ENCODE peak calls at places on chromosomes 12 and 14, in seven cellular contexts. S, T, G, K, B, M and I are unnamed samples. For H4K20me1 and H3K4me1, the result is how much of the 10 kb centered on the place peaks cover.

GRCh38 chr12:19873146-19873545 is 433.9 kb downstream of the AEBP2 start:
- DNase-seq in S (no peak), T (no peak), G (no peak), K (peak), B (no peak), M (no peak), I (no peak)

GRCh38 chr14:83257466-83258439 is 1724.1 kb upstream of the SEL1L start:
- DNase-seq in S (no peak), T (no peak), G (no peak), K (no peak), B (no peak), M (no peak), I (no peak)

GRCh38 chr12:57210926-57211700 is 5.5 kb upstream of the NXPH4 start:
- DNase-seq in S (no peak), T (no peak), G (peak), K (no peak), B (no peak), M (no peak), I (no peak)

GRCh38 chr12:76356094-76356493 is 7.9 kb upstream of the BBS10 start:
- DNase-seq in S (no peak), T (no peak), G (no peak), K (no peak), B (no peak), M (no peak), I (no peak)

GRCh38 chr12:21764063-21764462 is 10.4 kb downstream of the KCNJ8 start:
- DNase-seq in S (no peak), T (no peak), G (no peak), K (no peak), B (no peak), M (no peak), I (no peak)

GRCh38 chr12:114866331-114866730 is 182.4 kb upstream of the TBX3 start:
- DNase-seq in S (no peak), T (no peak), G (no peak), K (no peak), B (no peak), M (no peak), I (no peak)

GRCh38 chr14:68147331-68147730 is 327.8 kb downstream of the RAD51B start:
- DNase-seq in S (peak), T (no peak), G (no peak), K (no peak), B (no peak), M (no peak), I (peak)

GRCh38 chr14:99035712-99036593 is 236.0 kb downstream of the BCL11B start:
- DNase-seq in S (peak), T (peak), G (no peak), K (peak), B (peak), M (peak), I (peak)

GRCh38 chr12:48744251-48745008 is 27.9 kb upstream of the CCNT1 start:
- DNase-seq in S (no peak), T (no peak), G (no peak), K (no peak), B (no peak), M (no peak), I (no peak)

GRCh38 chr14:100107236-100107635 is 42.0 kb downstream of the EVL start:
- DNase-seq in S (no peak), T (no peak), G (no peak), K (no peak), B (no peak), M (no peak), I (peak)

GRCh38 chr12:109221277-109221931 is 87.7 kb downstream of the FOXN4 start:
- DNase-seq in S (no peak), T (no peak), G (no peak), K (no peak), B (no peak), M (no peak), I (no peak)

GRCh38 chr14:54337314-54337713 is 59.5 kb upstream of the CDKN3 start:
- DNase-seq in S (no peak), T (no peak), G (no peak), K (no peak), B (no peak), M (peak), I (no peak)

GRCh38 chr14:89673499-89674225 is 256.6 kb upstream of the FOXN3 start:
- DNase-seq in S (peak), T (no peak), G (no peak), K (peak), B (peak), M (no peak), I (no peak)

GRCh38 chr12:83245156-83245555 is 558.5 kb downstream of the TMTC2 start:
- DNase-seq in S (no peak), T (no peak), G (no peak), K (no peak), B (no peak), M (no peak), I (no peak)

GRCh38 chr12:106389181-106389580 is 31.6 kb downstream of the POLR3B start:
- DNase-seq in S (no peak), T (no peak), G (no peak), K (no peak), B (no peak), M (no peak), I (no peak)

GRCh38 chr14:74429221-74429691 is 3.2 kb upstream of the SYNDIG1L start:
- DNase-seq in S (no peak), T (no peak), G (no peak), K (no peak), B (no peak), M (peak), I (no peak)

GRCh38 chr14:89540009-89540829 is 123.2 kb upstream of the FOXN3 start:
- DNase-seq in S (peak), T (no peak), G (no peak), K (peak), B (peak), M (no peak), I (no peak)

GRCh38 chr12:87836190-87836589 is 193.0 kb downstream of the C12orf50 start:
- DNase-seq in S (no peak), T (no peak), G (no peak), K (no peak), B (no peak), M (peak), I (no peak)

GRCh38 chr12:58395470-58395869 is 454.1 kb downstream of the ATP23 start:
- DNase-seq in S (peak), T (peak), G (no peak), K (peak), B (peak), M (no peak), I (peak)

GRCh38 chr12:31227401-31227981 is 98.5 kb downstream of the SINHCAF start:
- DNase-seq in S (no peak), T (no peak), G (no peak), K (no peak), B (no peak), M (no peak), I (no peak)

GRCh38 chr12:109951751-109952150 is 44.4 kb downstream of the GIT2 start:
- DNase-seq in S (peak), T (peak), G (no peak), K (peak), B (peak), M (no peak), I (peak)

GRCh38 chr12:40207551-40207950 is 17.2 kb upstream of the LRRK2 start:
- DNase-seq in S (peak), T (no peak), G (no peak), K (no peak), B (no peak), M (no peak), I (peak)

DNA sequence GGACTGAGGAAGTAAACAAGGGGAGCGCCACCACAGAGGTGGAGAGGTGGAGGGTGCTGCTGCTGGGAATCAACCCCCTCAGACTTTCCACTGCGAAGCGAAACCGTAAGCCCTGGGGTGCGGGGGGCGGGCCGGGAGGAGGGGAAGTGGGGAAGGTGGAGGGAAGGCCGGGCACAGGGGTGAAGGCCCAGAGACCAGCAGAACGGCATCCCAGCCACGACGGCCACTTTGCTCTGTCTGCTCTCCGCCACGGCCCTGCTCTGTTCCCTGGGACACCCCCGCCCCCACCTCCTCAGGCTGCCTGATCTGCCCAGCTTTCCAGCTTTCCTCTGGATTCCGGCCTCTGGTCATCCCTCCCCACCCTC is at the start of gene LAG3:
- DNase-seq in S (no peak), T (no peak), G (no peak), K (no peak), B (no peak), M (no peak), I (no peak)
- H4K20me1 ChIP-seq in S (under half), T (under half), G (under half), K (under half), B (under half), M (half or more), I (under half)

GRCh38 chr14:92440345-92441003 is 73.1 kb upstream of the RIN3 start:
- DNase-seq in S (no peak), T (no peak), G (no peak), K (no peak), B (no peak), M (no peak), I (no peak)

GRCh38 chr14:92437309-92437708 is 76.3 kb upstream of the RIN3 start:
- DNase-seq in S (no peak), T (no peak), G (no peak), K (no peak), B (no peak), M (no peak), I (no peak)

GRCh38 chr14:92441751-92442477 is 71.7 kb upstream of the RIN3 start:
- DNase-seq in S (no peak), T (no peak), G (no peak), K (no peak), B (no peak), M (no peak), I (no peak)

GRCh38 chr14:92437729-92438280 is 75.8 kb upstream of the RIN3 start:
- DNase-seq in S (no peak), T (no peak), G (no peak), K (no peak), B (no peak), M (no peak), I (no peak)

GRCh38 chr14:92439551-92440344 is 73.8 kb upstream of the RIN3 start:
- DNase-seq in S (no peak), T (no peak), G (peak), K (no peak), B (no peak), M (no peak), I (no peak)
- H2AFZ ChIP-seq in S (no peak), T (no peak), G (no peak), K (peak), B (no peak), M (no peak), I (no peak)

DNA sequence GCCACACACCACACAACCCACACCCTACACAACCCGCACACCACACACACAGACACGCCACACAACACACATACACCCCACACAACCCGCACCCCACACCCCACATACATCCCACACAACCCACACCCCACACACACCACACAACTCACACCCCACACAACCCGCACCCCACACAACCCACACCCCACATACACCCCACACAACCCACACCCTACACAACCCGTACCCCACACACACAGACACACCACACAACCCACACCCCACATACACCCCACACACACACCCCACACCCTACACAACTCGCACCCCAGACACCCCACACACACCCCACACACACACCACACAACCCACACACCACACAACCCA is 78.5 kb downstream of the NOC4L start:
- DNase-seq in S (no peak), T (no peak), G (no peak), K (no peak), B (no peak), M (no peak), I (no peak)
- H3K4me1 ChIP-seq in S (under half), T (under half), G (under half), K (under half), B (under half), M (under half), I (under half)

DNA sequence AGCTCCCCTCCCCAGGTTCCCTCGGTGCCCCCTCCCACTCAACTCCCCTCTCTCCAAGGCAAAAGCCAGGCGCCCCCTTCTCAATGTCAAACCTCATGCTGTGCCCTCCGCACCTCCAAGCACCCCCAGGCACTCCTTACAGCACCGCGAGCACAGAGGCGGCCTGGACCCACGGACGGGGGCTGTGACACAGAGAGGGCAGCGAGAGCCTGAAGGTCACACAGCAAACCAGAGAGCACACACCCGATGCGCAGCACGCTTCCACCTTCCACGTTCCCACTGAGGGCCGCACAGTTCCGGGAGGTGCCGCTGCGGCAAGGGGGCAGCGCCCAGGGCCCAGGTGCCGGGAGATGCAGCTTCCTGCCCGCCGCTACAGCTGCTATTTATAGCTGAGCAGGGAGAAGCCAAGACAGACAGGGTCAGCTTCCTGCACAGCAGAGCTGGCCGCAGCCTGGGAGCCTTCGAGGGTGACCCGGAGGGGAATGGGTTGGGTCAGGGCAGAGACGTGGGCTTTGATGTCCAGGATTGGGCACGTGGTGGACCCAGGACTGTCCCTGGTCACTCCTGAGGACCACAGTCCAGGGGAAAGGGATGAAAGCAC is 12.9 kb downstream of the NCOR2 start:
- DNase-seq in S (no peak), T (no peak), G (no peak), K (no peak), B (no peak), M (no peak), I (no peak)
- H4K20me1 ChIP-seq in S (under half), T (half or more), G (under half), K (half or more), B (under half), M (half or more), I (under half)

DNA sequence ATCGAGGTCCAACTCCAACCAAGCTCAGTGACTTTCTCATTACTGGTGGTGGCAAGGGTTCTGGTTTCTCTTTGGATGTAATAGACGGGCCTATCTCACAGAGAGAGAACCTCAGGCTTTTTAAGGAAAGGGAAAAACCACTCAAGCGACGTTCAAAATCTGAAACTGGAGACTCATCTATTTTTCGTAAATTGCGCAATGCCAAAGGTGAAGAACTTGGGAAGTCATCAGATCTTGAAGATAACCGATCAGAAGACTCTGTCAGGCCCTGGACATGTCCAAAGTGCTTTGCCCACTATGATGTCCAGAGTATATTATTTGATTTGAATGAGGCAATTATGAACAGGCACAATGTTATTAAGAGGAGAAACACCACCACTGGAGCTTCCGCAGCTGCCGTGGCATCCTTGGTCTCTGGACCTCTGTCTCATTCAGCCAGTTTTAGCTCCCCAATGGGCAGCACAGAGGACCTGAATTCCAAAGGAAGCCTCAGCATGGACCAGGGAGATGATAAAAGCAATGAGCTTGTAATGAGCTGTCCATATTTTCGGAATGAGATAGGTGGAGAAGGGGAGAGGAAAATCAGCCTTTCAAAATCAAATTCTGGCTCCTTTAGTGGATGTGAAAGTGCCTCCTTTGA is 343.5 kb upstream of the RGS6 start:
- DNase-seq in S (no peak), T (no peak), G (no peak), K (no peak), B (no peak), M (no peak), I (no peak)
- H2AFZ ChIP-seq in S (no peak), T (no peak), G (no peak), K (no peak), B (no peak), M (no peak), I (no peak)

DNA sequence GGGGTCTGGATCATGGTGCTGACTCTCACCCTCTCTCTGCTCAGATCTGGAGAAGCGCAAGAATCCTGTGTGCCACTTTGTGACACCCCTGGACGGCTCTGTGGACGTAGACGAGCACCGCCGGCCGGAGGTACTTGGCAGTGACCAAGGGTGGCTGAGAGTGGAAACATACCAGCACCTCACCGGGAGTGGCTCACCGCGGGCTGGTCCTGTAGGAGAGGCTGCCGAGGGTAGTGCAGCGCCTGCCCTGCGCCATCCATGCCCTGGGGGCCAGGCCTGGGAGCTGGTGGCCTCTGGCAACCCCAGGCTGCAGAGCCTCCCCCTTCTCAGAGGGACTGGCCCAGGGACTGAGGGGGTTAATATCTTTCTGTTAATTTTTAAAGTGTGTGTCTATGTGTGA is 46.2 kb downstream of the IL31 start:
- DNase-seq in S (no peak), T (no peak), G (no peak), K (no peak), B (no peak), M (no peak), I (no peak)
- H3K4me1 ChIP-seq in S (under half), T (under half), G (under half), K (under half), B (under half), M (under half), I (under half)